ENCODE peak calls at places on chromosomes 12 and 14, in five cellular contexts. D is CD4-positive, alpha-beta memory T cell; N is Caco-2; S is IMR-90; I is cardiac fibroblast. H is an unnamed sample.

GRCh38 chr12:34391771-34392581 is 369.7 kb downstream of the ALG10 start:
- DNase-seq in D (no peak), N (no peak), S (no peak), I (no peak), H (no peak)

GRCh38 chr12:100545092-100545491 is 28.4 kb upstream of the GAS2L3 start:
- DNase-seq in D (no peak), N (no peak), S (peak; percentile 50), I (no peak), H (no peak)

GRCh38 chr14:39023939-39024871 is 78.8 kb downstream of the SEC23A start:
- DNase-seq in D (no peak), N (peak; percentile 69), S (no peak), I (no peak), H (no peak)

GRCh38 chr14:90531497-90531896 is 134.7 kb downstream of the CALM1 start:
- DNase-seq in D (no peak), N (no peak), S (no peak), I (no peak), H (no peak)

GRCh38 chr12:109130755-109131521 is 14.6 kb downstream of the ACACB start:
- DNase-seq in D (no peak), N (no peak), S (no peak), I (no peak), H (no peak)

GRCh38 chr12:74431821-74432220 is 105.8 kb upstream of the ATXN7L3B start:
- DNase-seq in D (no peak), N (no peak), S (no peak), I (no peak), H (no peak)

GRCh38 chr12:95114766-95115450 is 41.5 kb upstream of the NR2C1 start:
- DNase-seq in D (no peak), N (no peak), S (peak; percentile 21), I (peak; percentile 68), H (peak; percentile 9)

GRCh38 chr12:6378709-6379427 is 3.5 kb upstream of the SCNN1A start:
- DNase-seq in D (no peak), N (no peak), S (no peak), I (no peak), H (no peak)

GRCh38 chr14:85533821-85534271 is 3.9 kb downstream of the FLRT2 start:
- DNase-seq in D (no peak), N (no peak), S (peak; percentile 15), I (peak; percentile 32), H (no peak)

GRCh38 chr12:53950441-53950781 is 4.3 kb upstream of the HOXC12 start:
- DNase-seq in D (no peak), N (no peak), S (no peak), I (no peak), H (no peak)

GRCh38 chr14:97033556-97034081 is 236.4 kb downstream of the VRK1 start:
- DNase-seq in D (no peak), N (no peak), S (no peak), I (no peak), H (no peak)
- H3K4me3 ChIP-seq in D (no peak overlapping the region), N (no peak overlapping the region), S (no peak overlapping the region), I (no peak overlapping the region), H (no peak overlapping the region)

DNA sequence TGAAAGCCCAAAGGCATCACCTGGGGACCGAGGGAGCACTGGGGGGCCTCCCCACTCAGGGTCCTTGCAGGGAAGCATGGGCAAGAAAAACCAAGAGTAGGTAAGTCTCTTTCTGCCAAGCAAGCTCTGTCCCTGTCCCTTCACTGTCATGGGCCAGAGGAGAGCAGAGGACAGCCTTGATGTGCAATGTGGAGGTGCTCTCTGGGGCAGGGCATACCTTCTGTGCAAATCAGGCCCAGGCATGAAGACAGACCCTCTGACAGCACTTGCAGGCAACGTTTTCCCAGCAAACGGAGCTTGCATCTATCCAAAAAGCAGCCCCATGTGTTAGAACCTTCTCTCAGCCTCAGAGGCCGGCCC is 192.5 kb upstream of the PWP1 start:
- DNase-seq in D (no peak), N (no peak), S (no peak), I (no peak), H (no peak)
- H3K4me3 ChIP-seq in D (no peak overlapping the region), N (no peak overlapping the region), S (no peak overlapping the region), I (no peak overlapping the region), H (no peak overlapping the region)

DNA sequence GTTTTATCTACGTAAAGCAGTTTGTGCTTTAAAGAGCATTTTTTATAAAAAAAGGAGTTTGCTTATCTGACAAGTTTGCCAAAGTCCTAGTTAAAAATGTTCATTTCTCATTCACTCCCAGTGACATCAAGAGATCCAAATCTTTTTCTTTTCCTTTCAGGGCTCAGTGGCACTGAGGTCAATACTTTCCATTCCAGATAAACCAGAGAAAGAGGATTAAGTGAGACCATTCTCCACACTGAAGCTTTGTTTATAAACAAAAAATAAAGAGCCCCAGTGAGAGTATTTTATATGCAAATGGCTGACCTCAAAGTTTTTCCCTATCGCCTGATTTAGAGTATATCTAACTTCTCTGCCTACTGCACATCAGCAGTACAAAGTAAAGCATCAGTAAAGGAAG is 199.8 kb downstream of the ALG10B start:
- DNase-seq in D (no peak), N (no peak), S (no peak), I (no peak), H (no peak)
- H3K4me3 ChIP-seq in D (no peak overlapping the region), N (no peak overlapping the region), S (no peak overlapping the region), I (no peak overlapping the region), H (no peak overlapping the region)

GRCh38 chr14:61326847-61327246 is 5.5 kb downstream of the PRKCH start:
- DNase-seq in D (no peak), N (peak; percentile 27), S (no peak), I (peak; percentile 62), H (no peak)
- H3K4me3 ChIP-seq in D (peak overlapping the region; percentile 51), N (no peak overlapping the region), S (no peak overlapping the region), I (no peak overlapping the region), H (no peak overlapping the region)

DNA sequence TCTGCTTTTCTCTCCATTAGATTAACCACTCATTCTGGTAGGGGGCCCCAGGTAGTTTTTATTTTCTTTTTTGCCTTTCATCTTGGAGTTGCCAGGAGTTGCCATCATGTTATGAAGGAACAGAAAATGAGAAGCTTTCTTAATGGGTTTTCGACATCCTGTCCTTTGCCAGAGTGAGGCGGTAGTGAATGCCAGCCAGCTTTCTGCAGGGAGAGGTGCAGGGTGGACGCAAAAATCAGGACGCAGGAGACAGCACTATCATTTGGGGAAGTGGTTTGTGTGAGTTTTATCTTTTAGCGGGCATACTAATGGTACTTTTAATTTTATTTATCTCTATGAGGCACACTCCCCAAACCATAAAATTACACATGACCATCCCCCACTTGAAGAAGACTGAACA is 1.7 kb downstream of the RASSF8 start:
- DNase-seq in D (no peak), N (no peak), S (peak; percentile 28), I (peak; percentile 51), H (peak; percentile 52)
- H3K4me3 ChIP-seq in D (no peak overlapping the region), N (peak overlapping the region; percentile 66), S (peak overlapping the region; percentile 94), I (peak overlapping the region; percentile 84), H (peak overlapping the region; percentile 76)

DNA sequence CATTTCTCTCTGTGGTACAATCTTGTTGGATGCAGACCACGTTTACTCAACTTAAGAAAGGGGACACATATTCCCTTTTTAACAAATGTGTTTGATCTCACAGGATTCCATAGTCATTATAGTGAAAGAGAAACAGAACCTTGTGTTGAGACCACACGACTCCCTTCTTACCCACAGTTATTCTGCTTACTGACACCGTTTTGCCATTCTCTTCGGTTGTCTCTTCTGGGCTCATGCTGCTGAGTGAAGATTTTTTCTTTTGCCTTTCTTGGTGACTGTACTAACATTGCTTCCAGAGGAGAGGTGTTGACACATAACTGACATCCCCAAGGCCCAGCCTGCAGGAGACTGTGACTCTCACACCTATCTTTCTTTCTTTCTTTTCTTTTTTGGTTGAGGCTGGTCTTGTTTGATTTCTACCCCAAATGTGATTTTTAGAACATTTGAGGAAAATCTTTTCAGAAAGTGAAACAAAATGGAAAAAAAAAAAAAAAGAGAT is 61.2 kb upstream of the OTOGL start:
- DNase-seq in D (no peak), N (no peak), S (peak; percentile 16), I (no peak), H (no peak)
- H3K4me3 ChIP-seq in D (no peak overlapping the region), N (no peak overlapping the region), S (no peak overlapping the region), I (no peak overlapping the region), H (no peak overlapping the region)

GRCh38 chr12:11755311-11755930 is 105.9 kb downstream of the ETV6 start:
- DNase-seq in D (no peak), N (no peak), S (peak; percentile 31), I (peak; percentile 41), H (peak; percentile 65)
- H3K4me3 ChIP-seq in D (no peak overlapping the region), N (no peak overlapping the region), S (no peak overlapping the region), I (no peak overlapping the region), H (no peak overlapping the region)

H was measured in AG10803.